ENCODE peak calls at places on chromosomes 6 and 20, in nine cellular contexts. M is MCF 10A; P is GM20000; U is tibial nerve; F is AG09309; W is adrenal gland; S is IMR-90; G is CD4-positive, alpha-beta T cell; Z is activated B cell treated with CpG ODN at 0.5 μM for 24 hours. L is an unnamed sample.

GRCh38 chr6:44489912-44490604 is 102.6 kb downstream of the CDC5L start:
- DNase-seq in M (peak; percentile 95), Z (no peak), U (no peak), G (no peak), P (no peak), W (peak; percentile 74), F (peak; percentile 94), S (peak; percentile 99), L (no peak)

GRCh38 chr6:43793875-43794242 is 23.8 kb downstream of the VEGFA start:
- DNase-seq in Z (no peak), P (no peak), U (no peak), F (no peak), S (no peak), W (no peak), G (no peak), M (no peak), L (no peak)

GRCh38 chr20:53763707-53764415 is 170.2 kb upstream of the ZNF217 start:
- DNase-seq in F (no peak), G (no peak), P (no peak), Z (no peak), U (no peak), W (no peak), S (peak; percentile 58), M (no peak), L (peak; percentile 33)

GRCh38 chr20:46963196-46963529 is 68.5 kb downstream of the EYA2 start:
- DNase-seq in W (no peak), M (peak; percentile 22), S (no peak), G (no peak), P (no peak), F (no peak), U (no peak), Z (no peak), L (no peak)

GRCh38 chr6:56593801-56594318 is 48.8 kb downstream of the DST start:
- DNase-seq in M (no peak), F (peak; percentile 5), G (no peak), Z (no peak), U (no peak), S (peak; percentile 57), W (no peak), P (peak; percentile 67), L (no peak)

GRCh38 chr6:82205793-82206425 is 41.6 kb downstream of the IBTK start:
- DNase-seq in P (no peak), G (no peak), M (no peak), W (no peak), Z (no peak), U (no peak), F (no peak), S (peak; percentile 15), L (no peak)

GRCh38 chr6:129680633-129681032 is 29.3 kb downstream of the ARHGAP18 start:
- DNase-seq in P (no peak), M (no peak), Z (no peak), F (no peak), G (no peak), W (no peak), U (no peak), S (no peak), L (no peak)

GRCh38 chr6:49849121-49849907 is 17.0 kb downstream of the CRISP1 start:
- DNase-seq in Z (no peak), U (no peak), W (no peak), M (peak; percentile 55), P (peak; percentile 40), F (peak; percentile 16), G (no peak), S (peak; percentile 55), L (no peak)

GRCh38 chr6:144286503-144287393 is 1.6 kb downstream of the UTRN start:
- DNase-seq in U (peak; percentile 16), G (no peak), Z (peak; percentile 19), S (peak; percentile 93), P (peak; percentile 17), W (peak; percentile 87), F (peak; percentile 89), M (peak; percentile 82), L (peak; percentile 48)

DNA sequence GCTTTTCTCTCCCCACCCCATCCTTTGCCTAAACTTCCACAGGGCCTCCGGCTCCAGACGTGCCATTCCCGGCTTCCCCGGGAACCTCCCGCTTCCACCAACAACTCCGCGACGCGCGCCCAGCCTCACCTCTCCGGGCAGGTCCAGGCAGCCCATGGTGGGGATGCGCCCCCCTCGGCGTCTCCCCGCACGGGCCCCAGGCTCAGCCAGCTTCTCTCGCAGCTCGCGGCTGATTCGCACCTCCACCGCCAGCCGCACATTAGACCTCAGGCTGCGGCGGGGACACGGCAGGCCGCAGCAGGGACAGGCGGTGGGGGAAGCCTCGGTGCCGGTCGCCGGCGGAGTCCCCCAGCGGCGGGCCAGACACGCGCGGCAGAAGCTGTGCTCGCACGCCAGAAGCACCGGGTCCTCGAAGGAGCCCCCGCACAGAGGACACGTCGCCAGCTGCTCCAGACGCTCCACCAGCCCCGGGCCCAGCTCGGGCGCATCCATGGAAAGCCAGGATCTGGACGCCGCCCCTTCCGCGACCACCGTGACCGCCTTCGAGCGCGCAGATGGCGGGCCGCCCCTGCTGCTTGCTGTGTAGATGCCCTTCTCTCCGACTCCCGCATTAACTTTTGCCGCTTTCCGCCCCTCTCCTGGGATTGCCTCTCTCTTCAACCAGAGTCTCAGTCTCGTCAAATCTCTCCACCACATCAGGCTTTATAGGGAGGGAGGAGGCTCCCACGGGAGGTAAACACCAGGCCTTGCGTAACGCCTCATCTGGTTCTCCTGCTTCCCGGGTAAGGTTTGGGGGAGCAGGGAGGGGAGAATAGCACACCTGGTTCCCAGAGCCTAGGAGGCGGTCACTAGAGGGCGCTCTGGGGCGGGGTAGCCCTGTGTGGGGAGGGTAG is at the start of gene RNF39:
- DNase-seq in U (no peak), G (no peak), S (no peak), P (peak; percentile 46), W (no peak), M (no peak), Z (no peak), F (no peak), L (no peak)
- TF ChIP-seq CTCF in U (peak; percentile 17), G (peak; percentile 40), S (peak; percentile 24), P (peak; percentile 24), W (no peak), M (peak; percentile 57), Z (no peak), F (peak; percentile 51), L (peak; percentile 47)

DNA sequence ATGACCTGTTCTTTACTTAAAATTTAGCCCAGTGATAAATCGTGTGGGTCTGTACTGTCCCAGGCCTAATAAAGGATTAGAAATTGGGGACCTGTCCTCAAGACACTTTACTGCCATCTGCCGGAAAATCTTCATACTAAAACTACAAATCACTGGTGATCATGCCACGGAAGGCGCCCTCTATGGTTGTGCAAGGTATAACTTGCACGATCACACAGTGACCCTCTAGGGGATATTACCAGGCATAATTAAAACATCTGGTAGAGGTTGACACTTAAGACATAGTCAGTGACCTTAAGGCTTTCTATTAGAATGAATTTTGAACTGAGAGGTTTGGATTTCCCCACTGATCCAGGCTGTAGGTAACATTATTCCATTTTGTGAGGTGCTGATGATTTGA is 172.6 kb downstream of the BMP2 start:
- DNase-seq in Z (no peak), U (no peak), P (no peak), F (no peak), G (no peak), M (peak; percentile 45), W (no peak), S (no peak), L (peak; percentile 8)
- TF ChIP-seq CTCF in Z (no peak), U (no peak), P (no peak), F (peak; percentile 19), G (no peak), M (peak; percentile 45), W (no peak), S (peak; percentile 23), L (peak; percentile 58)

DNA sequence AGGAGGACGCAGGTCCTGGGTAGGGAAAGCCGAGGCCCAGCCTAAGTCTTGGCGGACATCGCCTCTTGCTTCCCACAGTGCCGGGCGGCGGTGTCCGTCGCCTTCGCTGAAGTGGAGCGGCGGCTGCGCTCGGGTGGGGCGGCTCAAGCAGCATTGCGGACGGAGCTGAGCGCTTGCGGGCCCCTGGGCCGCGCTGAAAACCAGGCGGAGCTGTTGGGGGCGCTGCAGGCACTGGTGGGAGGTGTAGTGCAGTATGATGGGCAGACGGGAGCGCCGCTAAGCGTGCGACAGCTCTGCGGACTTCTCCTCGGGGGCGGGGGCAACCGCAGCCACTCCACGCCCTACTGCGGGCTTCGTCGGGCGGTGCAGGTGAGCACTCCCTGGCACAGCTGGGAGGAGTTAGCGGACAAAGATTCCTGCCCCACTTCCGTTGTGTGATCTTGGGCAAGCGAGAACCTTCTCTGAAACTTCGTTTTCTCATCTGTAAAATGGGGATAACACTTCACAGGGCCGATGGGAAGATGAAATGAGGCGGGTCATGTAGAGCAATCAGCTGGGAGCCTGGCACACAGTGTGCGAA is 4.3 kb downstream of the PRSS16 start:
- DNase-seq in P (peak; percentile 88), G (peak; percentile 32), W (peak; percentile 68), S (peak; percentile 38), M (peak; percentile 90), F (no peak), Z (peak; percentile 54), U (no peak), L (peak; percentile 65)
- TF ChIP-seq CTCF in P (peak; percentile 59), G (peak; percentile 44), W (no peak), S (peak; percentile 23), M (peak; percentile 57), F (no peak), Z (no peak), U (no peak), L (peak; percentile 65)

GRCh38 chr6:352474-352873 is 39.1 kb upstream of the IRF4 start:
- DNase-seq in G (no peak), W (no peak), P (no peak), F (no peak), M (no peak), Z (no peak), S (no peak), U (no peak), L (no peak)

GRCh38 chr6:350371-350770 is 41.2 kb upstream of the IRF4 start:
- DNase-seq in F (no peak), M (no peak), W (no peak), U (no peak), G (no peak), P (no peak), Z (no peak), S (no peak), L (no peak)

GRCh38 chr6:352896-353470 is 38.6 kb upstream of the IRF4 start:
- DNase-seq in M (no peak), G (no peak), U (no peak), S (no peak), W (no peak), F (no peak), P (no peak), Z (no peak), L (no peak)

GRCh38 chr6:351011-351866 is 40.3 kb upstream of the IRF4 start:
- DNase-seq in P (no peak), Z (no peak), M (no peak), F (no peak), S (no peak), U (no peak), W (no peak), G (no peak), L (no peak)

DNA sequence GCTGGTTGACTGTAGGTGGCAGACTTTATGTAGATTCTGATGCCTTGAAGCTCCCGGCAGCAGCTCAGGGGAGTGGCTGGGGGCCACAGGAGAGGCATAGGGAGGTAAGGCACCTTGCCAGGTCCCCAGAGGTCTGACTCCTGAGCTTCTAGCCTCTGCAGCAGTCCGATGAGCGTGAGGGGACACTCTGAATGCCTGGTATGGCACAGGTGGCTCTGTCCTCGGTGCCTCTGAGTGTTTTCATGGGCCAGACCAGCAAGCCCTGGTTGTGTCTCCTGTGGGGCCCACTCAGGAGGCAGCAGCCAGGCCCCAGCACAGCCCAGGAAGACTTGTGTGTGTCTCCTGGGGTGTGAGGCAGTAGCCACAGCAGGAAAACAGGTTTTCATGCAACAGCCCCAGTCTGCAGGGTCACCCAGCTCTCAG is 39.7 kb upstream of the IRF4 start:
- DNase-seq in F (no peak), Z (no peak), P (no peak), G (no peak), M (no peak), S (no peak), U (no peak), W (no peak), L (no peak)
- TF ChIP-seq CTCF in F (no peak), Z (no peak), P (no peak), G (no peak), M (no peak), S (no peak), U (no peak), W (no peak), L (no peak)